ENCODE peak calls at places on chromosomes 3 and 15, in four cellular contexts. W is choroid plexus epithelial cell, F is fibroblast of lung, Z is right lobe of liver. V is an unnamed sample.
A peak's percentile ranks its signal among the peaks of the same experiment; 100 is the strongest.

GRCh38 chr3:114878119-114878839 is 268.8 kb downstream of the ZBTB20 start:
- DNase-seq in Z (no peak), W (peak; percentile 50), F (peak; percentile 22), V (peak; percentile 79)

GRCh38 chr3:25423780-25424179 is 4.3 kb upstream of the RARB start:
- DNase-seq in F (peak; percentile 65), Z (no peak), W (peak; percentile 91), V (peak; percentile 70)

GRCh38 chr3:152243301-152243711 is 25.4 kb upstream of the MBNL1 start:
- DNase-seq in W (no peak), F (no peak), Z (no peak), V (no peak)

GRCh38 chr3:30544811-30545210 is 61.6 kb upstream of the TGFBR2 start:
- DNase-seq in F (peak; percentile 84), Z (no peak), W (peak; percentile 83), V (peak; percentile 99)

GRCh38 chr3:52062499-52062898 is 6.1 kb upstream of the DUSP7 start:
- DNase-seq in F (peak; percentile 79), W (peak; percentile 82), Z (no peak), V (peak; percentile 94)

GRCh38 chr3:42376397-42376798 is 34.0 kb downstream of the LYZL4 start:
- DNase-seq in W (peak; percentile 93), Z (no peak), F (peak; percentile 65), V (peak; percentile 95)

GRCh38 chr15:99253381-99254090 is 2.3 kb downstream of the LRRC28 start:
- DNase-seq in Z (no peak), F (peak; percentile 59), W (peak; percentile 42), V (peak; percentile 88)

GRCh38 chr15:48751595-48751994 is 59.3 kb downstream of the CEP152 start:
- DNase-seq in W (no peak), Z (no peak), F (no peak), V (no peak)

GRCh38 chr3:32076566-32076965 is 29.9 kb upstream of the GPD1L start:
- DNase-seq in W (peak; percentile 70), F (peak; percentile 71), Z (no peak), V (peak; percentile 90)

GRCh38 chr15:63530235-63530634 is 25.8 kb downstream of the USP3 start:
- DNase-seq in F (no peak), Z (no peak), W (no peak), V (no peak)

GRCh38 chr3:49346797-49347251 is 7.0 kb upstream of the USP4 start:
- DNase-seq in Z (no peak), F (peak; percentile 44), W (no peak), V (peak; percentile 77)

GRCh38 chr15:39748276-39748675 is 34.4 kb downstream of the FSIP1 start:
- DNase-seq in W (peak; percentile 18), F (peak; percentile 9), Z (no peak), V (peak; percentile 44)

GRCh38 chr15:96312641-96313335 is 17.7 kb upstream of the NR2F2 start:
- DNase-seq in F (no peak), W (no peak), Z (no peak), V (peak; percentile 75)

GRCh38 chr15:96320703-96321421 is 9.6 kb upstream of the NR2F2 start:
- DNase-seq in F (peak; percentile 47), W (peak; percentile 49), Z (no peak), V (no peak)

GRCh38 chr15:96314508-96314907 is 16.0 kb upstream of the NR2F2 start:
- DNase-seq in W (no peak), F (no peak), Z (no peak), V (no peak)

GRCh38 chr15:96321422-96322391 is 8.8 kb upstream of the NR2F2 start:
- DNase-seq in F (peak; percentile 68), W (peak; percentile 69), Z (peak; percentile 59), V (peak; percentile 26)

DNA sequence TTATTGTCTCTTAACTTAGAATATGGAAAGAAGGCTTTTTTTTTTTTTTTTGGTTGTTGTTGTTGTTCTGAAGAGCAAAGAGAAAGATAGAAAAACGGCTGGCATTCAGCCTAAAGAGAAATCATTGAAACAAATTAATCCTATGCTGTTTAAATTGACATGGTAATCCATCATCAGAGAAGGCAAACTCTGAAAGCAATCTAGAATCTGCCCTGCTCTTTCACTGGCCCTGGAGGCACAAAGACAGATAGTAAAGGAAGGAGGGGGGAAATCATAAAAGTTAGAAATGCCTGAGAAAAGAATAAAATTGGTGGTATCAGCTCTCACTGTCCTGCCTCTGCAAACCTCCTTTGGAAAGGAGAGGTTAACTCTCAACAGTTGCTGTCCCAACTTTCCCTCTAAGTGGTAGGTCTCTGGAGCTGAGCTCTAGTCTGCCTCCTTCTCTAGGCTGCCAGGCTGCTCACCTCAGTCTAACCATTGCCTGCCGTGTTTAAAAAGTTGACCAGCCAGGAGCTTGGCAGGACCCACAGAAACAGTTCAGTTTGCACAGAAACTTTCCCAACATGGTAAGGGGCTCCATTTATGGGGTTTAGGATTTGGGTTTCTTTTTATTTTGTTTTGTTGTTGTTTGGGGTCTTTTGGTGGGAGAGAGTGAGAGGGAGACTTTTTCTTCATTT is 13.4 kb upstream of the NR2F2 start:
- DNase-seq in F (no peak), Z (no peak), W (no peak), V (no peak)
- H3K4me3 ChIP-seq in F (no peak overlapping the region), Z (no peak overlapping the region), W (no peak overlapping the region), V (no peak overlapping the region)

GRCh38 chr15:91289324-91289723 is 189.3 kb downstream of the SV2B start:
- DNase-seq in W (no peak), Z (no peak), F (no peak), V (no peak)
- TF ChIP-seq CTCF in W (no peak), Z (no peak), F (no peak), V (no peak)

DNA sequence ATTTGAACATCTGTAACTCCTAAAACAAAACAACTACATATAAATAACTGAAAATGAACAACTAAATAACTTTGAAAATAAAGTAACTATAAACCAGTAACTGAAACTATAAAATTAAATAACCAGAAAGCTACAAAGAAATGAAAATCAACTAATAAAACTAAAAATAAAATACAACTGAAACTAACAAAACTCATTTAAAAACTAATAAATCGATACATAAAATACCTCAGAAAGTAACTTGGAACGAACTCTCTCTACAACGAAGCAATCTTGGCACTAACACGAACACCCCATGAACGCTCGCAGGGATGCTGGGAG is 15.9 kb upstream of the LAMP3 start:
- DNase-seq in F (no peak), W (no peak), Z (no peak), V (no peak)
- H3K4me3 ChIP-seq in F (peak overlapping the region; percentile 77), W (peak overlapping the region; percentile 68), Z (peak overlapping the region; percentile 26), V (peak overlapping the region; percentile 65)

DNA sequence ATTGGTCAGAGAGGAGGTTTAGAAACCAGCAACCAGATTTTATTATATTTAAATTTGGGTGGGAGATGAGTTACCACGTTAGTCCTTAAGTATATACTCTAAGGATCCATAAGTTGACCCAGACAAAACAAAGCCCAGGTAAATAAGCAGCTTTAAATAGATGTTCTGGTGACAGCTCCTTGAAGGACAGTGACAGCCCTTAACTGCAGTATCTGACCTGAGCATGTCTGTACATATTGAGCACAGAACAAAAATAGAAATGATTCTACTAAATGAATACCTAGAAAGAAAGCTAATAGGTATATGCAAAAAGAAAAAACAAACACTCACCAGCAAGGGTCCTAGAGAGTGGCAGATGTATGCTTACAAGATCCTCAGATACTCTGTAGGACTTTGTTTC is 63.0 kb downstream of the UBR1 start:
- DNase-seq in Z (no peak), W (no peak), F (no peak), V (no peak)
- TF ChIP-seq CTCF in Z (no peak), W (no peak), F (no peak), V (no peak)

GRCh38 chr3:71066356-71066755 is 517.2 kb downstream of the FOXP1 start:
- DNase-seq in Z (no peak), W (no peak), F (no peak), V (no peak)
- H3K4me3 ChIP-seq in Z (no peak overlapping the region), W (no peak overlapping the region), F (peak overlapping the region; percentile 72), V (no peak overlapping the region)

DNA sequence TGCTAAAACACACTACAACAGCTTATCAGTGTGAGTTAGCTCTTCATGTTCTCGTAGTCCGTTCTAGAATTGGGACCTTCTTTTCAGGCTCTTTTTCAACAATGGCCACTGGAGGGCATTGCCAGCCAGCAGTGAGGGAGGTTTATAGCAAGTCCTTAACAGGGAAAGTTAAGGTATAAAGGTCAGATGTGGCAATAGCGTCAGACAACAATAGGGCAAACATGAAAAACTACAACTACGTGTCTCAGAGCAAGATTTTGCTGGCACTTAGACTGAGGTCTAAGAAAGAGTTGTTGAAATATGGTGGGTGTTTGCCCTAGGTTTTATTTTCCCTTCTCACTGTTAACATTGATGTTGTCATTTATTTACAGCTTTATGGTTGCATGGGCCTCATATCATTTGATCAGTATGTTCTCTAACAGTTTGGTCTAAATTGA is 161.4 kb downstream of the GMNC start:
- DNase-seq in Z (peak; percentile 79), W (peak; percentile 62), F (peak; percentile 72), V (peak; percentile 64)
- TF ChIP-seq CTCF in Z (peak; percentile 84), W (peak; percentile 78), F (peak; percentile 73), V (peak; percentile 69)

GRCh38 chr3:35663471-35663870 is 24.1 kb downstream of the ARPP21 start:
- DNase-seq in F (no peak), W (no peak), Z (peak; percentile 55), V (peak; percentile 27)
- H3K4me3 ChIP-seq in F (no peak overlapping the region), W (no peak overlapping the region), Z (no peak overlapping the region), V (no peak overlapping the region)

GRCh38 chr3:17288839-17289399 is 404.2 kb downstream of the PLCL2 start:
- DNase-seq in Z (no peak), F (no peak), W (no peak), V (no peak)

GRCh38 chr3:17298038-17298437 is 413.3 kb downstream of the PLCL2 start:
- DNase-seq in W (no peak), F (no peak), Z (no peak), V (no peak)

GRCh38 chr3:17287006-17287689 is 402.4 kb downstream of the PLCL2 start:
- DNase-seq in Z (no peak), W (no peak), F (no peak), V (no peak)

GRCh38 chr3:17290894-17291293 is 406.1 kb downstream of the PLCL2 start:
- DNase-seq in F (peak; percentile 9), Z (peak; percentile 65), W (no peak), V (peak; percentile 38)

DNA sequence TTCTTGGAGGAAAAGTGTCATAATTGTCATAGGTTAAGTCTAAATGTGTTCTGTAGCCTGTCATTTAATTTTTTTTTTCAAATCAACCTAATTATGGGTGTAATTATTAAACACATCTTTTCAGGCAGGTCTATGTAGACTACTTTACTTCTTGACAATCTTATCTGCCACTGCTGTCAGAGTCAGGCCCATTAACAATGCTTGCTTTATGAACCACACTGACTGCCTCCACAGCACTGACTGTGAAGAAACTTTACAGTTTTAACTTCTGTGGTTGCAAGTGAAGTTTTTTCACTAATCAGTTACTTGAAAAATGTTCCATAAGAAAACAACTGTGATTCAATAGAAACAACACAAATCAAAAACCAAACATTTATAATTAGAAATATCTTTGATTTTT is 407.8 kb downstream of the PLCL2 start:
- DNase-seq in F (no peak), W (no peak), Z (no peak), V (no peak)
- TF ChIP-seq CTCF in F (no peak), W (no peak), Z (no peak), V (no peak)